ENCODE peak calls at places on chromosomes 11 and 22, in nine cellular contexts. T is CD14-positive monocyte, L is neural crest cell, K is nephron progenitor cell, U is tibial nerve, N is upper lobe of right lung, C is brain microvascular endothelial cell, V is cardiac muscle cell, S is WTC11. A is an unnamed sample.
A peak's percentile ranks its signal among the peaks of the same experiment; 100 is the strongest.

GRCh38 chr11:17744151-17744940 is 9.8 kb downstream of the KCNC1 start:
- DNase-seq in K (no peak), L (no peak), N (peak; percentile 34), U (no peak), S (no peak), T (no peak), V (no peak), C (no peak), A (no peak)

GRCh38 chr11:81700061-81700460 is 1033.6 kb downstream of the FAM181B start:
- DNase-seq in N (no peak), T (no peak), S (no peak), K (no peak), V (no peak), C (no peak), L (no peak), U (no peak), A (no peak)

GRCh38 chr22:42317691-42318547 is 47.5 kb upstream of the TCF20 start:
- DNase-seq in L (no peak), K (no peak), V (no peak), S (peak; percentile 67), C (no peak), U (no peak), N (peak; percentile 78), T (no peak), A (no peak)

GRCh38 chr22:25759825-25760231 is 17.8 kb downstream of the MYO18B start:
- DNase-seq in S (no peak), U (no peak), N (no peak), C (peak; percentile 96), V (no peak), T (no peak), K (no peak), L (no peak), A (no peak)

GRCh38 chr11:60301178-60301577 is 20.7 kb downstream of the MS4A4A start:
- DNase-seq in C (no peak), L (no peak), V (no peak), N (no peak), U (no peak), K (no peak), S (no peak), T (no peak), A (no peak)

GRCh38 chr11:45722144-45722543 is 56.7 kb upstream of the CHST1 start:
- DNase-seq in N (no peak), L (no peak), S (peak; percentile 55), C (no peak), T (no peak), K (no peak), V (no peak), U (no peak), A (no peak)

GRCh38 chr11:18005376-18006129 is 7.3 kb downstream of the SERGEF start:
- DNase-seq in U (no peak), N (no peak), V (no peak), L (no peak), K (no peak), T (no peak), C (no peak), S (no peak), A (no peak)

GRCh38 chr11:11243790-11244469 is 109.1 kb downstream of the CSNK2A3 start:
- DNase-seq in V (peak; percentile 32), N (no peak), U (no peak), T (no peak), S (peak; percentile 66), K (peak; percentile 68), C (peak; percentile 16), L (peak; percentile 52), A (no peak)

GRCh38 chr11:10282121-10282520 is 11.9 kb downstream of the SBF2 start:
- DNase-seq in N (no peak), L (no peak), C (no peak), V (no peak), K (no peak), S (no peak), U (no peak), T (no peak), A (no peak)

GRCh38 chr11:68897441-68897840 is 6.2 kb downstream of the MRPL21 start:
- DNase-seq in K (no peak), N (peak; percentile 36), T (no peak), L (no peak), C (no peak), S (no peak), V (no peak), U (no peak), A (no peak)

DNA sequence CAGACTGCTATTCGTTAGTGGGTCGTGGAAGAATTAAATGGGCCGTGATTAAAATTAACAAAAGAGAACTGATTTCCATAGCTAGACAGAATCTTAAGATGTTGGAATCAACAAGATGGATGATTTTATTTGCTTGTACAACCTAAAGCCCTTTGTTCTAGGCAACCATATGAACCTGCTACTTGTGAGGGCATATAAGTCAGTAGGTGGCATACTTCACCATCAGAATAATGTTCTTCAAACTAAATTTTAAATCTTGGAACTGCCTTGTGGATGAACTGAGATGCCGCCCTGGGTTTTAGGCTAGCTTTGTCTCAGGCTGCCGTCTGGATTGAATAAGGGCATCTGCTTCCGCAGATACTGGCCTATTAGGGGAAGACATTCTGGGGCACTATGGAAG is 40.9 kb downstream of the CSRP3 start:
- DNase-seq in N (no peak), C (no peak), K (no peak), S (no peak), U (no peak), V (peak; percentile 41), T (no peak), L (no peak), A (no peak)
- TF ChIP-seq CTCF in N (no peak), C (no peak), K (no peak), S (no peak), U (no peak), V (no peak), T (no peak), L (no peak), A (no peak)

GRCh38 chr11:93821617-93822016 is 28.8 kb downstream of the VSTM5 start:
- DNase-seq in V (no peak), T (no peak), K (no peak), S (no peak), N (no peak), C (no peak), U (no peak), L (no peak), A (no peak)
- TF ChIP-seq CTCF in V (no peak), T (no peak), K (no peak), S (no peak), N (no peak), C (no peak), U (no peak), L (no peak), A (no peak)

DNA sequence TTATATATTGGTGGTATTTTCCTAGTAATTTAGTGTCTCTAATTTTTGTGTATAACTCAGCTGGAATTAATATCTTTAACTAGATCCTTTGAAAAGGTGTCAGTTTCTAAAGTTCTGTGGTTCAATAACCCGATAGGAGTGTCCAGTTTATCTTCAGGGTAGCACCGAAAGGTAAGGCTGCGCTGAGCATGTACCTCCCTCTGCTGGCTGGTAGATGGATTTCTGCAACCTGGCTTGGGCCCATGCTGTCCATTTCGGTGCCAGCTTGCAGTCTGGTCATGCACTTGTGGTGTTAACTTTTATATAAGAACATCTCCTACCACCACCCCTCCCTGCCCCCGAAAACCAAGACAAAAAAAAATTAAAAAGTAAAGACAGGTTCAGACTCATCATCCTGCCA is 24.7 kb downstream of the EXT2 start:
- DNase-seq in U (no peak), S (no peak), C (no peak), V (no peak), K (no peak), T (no peak), N (no peak), L (no peak), A (no peak)
- TF ChIP-seq CTCF in U (no peak), S (no peak), C (peak; percentile 68), V (peak; percentile 31), K (peak; percentile 19), T (no peak), N (peak; percentile 26), L (peak; percentile 41), A (peak; percentile 48)

GRCh38 chr11:129410561-129410960 is 34.9 kb downstream of the BARX2 start:
- DNase-seq in N (no peak), V (no peak), U (no peak), C (no peak), T (no peak), S (no peak), L (no peak), K (no peak), A (no peak)
- TF ChIP-seq CTCF in N (no peak), V (no peak), U (no peak), C (no peak), T (no peak), S (no peak), L (no peak), K (no peak), A (no peak)

GRCh38 chr11:119472186-119472855 is 49.3 kb upstream of the THY1 start:
- DNase-seq in U (no peak), L (no peak), T (no peak), K (no peak), C (no peak), N (no peak), S (no peak), V (no peak), A (no peak)

GRCh38 chr11:119473226-119473625 is 50.3 kb upstream of the THY1 start:
- DNase-seq in V (no peak), N (no peak), T (no peak), K (no peak), U (no peak), C (no peak), L (no peak), S (no peak), A (no peak)

GRCh38 chr11:119474682-119475596 is 52.0 kb upstream of the THY1 start:
- DNase-seq in U (peak; percentile 35), K (peak; percentile 80), S (peak; percentile 87), L (peak; percentile 76), N (no peak), V (peak; percentile 77), C (peak; percentile 71), T (no peak), A (no peak)

GRCh38 chr11:119472856-119473222 is 49.9 kb upstream of the THY1 start:
- DNase-seq in K (no peak), C (no peak), S (no peak), V (no peak), N (no peak), U (no peak), T (no peak), L (no peak), A (no peak)

DNA sequence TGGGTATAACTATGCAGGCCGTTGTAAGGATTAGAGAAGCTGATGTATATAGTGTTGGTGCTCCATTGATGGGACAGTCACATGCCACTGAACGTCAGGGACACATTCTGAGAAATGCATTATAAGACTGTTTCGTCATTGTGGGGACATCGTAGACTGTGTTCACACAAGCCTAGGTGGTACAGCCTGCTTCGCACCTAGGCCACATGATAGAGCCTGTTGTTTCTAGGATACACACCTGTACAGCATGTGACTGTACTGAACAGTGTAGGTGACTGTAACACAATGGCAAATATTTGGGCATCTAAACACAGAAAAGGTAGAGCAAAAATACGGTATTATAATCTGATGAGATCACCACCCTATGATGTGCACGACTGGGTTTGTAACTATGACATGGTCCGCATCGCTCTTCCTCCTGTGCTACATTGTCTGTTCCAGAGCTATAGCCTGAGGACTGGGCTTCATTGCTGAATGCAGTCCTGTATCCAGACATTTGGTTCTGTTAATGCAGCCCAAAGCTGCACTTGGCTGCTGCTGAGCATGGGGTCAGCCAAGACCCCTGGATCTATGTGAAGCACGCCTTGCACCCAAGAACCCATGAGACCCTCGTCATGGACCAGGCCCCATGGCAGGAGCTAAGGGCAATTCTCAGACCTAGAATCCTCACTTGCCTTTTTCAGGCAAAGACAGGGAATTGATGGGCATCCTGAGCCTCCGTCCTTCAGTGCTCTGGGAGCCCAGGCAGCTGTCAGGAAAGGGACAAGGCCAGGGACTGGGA is 51.1 kb upstream of the THY1 start:
- DNase-seq in N (no peak), U (no peak), L (no peak), K (no peak), S (no peak), C (no peak), V (no peak), T (no peak), A (no peak)
- TF ChIP-seq CTCF in N (no peak), U (no peak), L (no peak), K (no peak), S (no peak), C (no peak), V (no peak), T (no peak), A (no peak)